ENCODE peak calls at places on chromosome 10, in four cellular contexts. E, Z, D and Q are unnamed samples. For H3K4me1, the result is how much of the 10 kb centered on the place peaks cover.

GRCh38 chr10:43880160-43880559 is 231.5 kb upstream of the ZNF32 start:
- DNase-seq in E (no peak), Z (no peak), D (no peak), Q (no peak)

GRCh38 chr10:80571352-80571751 is 33.6 kb downstream of the SH2D4B start:
- DNase-seq in E (no peak), Z (no peak), D (no peak), Q (no peak)

GRCh38 chr10:93917814-93918213 is 24.0 kb downstream of the SLC35G1 start:
- DNase-seq in E (no peak), Z (no peak), D (no peak), Q (no peak)

GRCh38 chr10:103928784-103929183 is 10.8 kb upstream of the STN1 start:
- DNase-seq in E (no peak), Z (no peak), D (no peak), Q (no peak)

GRCh38 chr10:30490289-30491000 is 56.5 kb downstream of the MAP3K8 start:
- DNase-seq in E (no peak), Z (no peak), D (no peak), Q (no peak)

GRCh38 chr10:72069751-72070501 is 18.4 kb downstream of the SPOCK2 start:
- DNase-seq in E (no peak), Z (no peak), D (no peak), Q (no peak)

GRCh38 chr10:95906675-95907453 is 911 bp upstream of the CC2D2B start:
- DNase-seq in E (peak), Z (peak), D (peak), Q (peak)

GRCh38 chr10:73060738-73061635 is 35.7 kb downstream of the P4HA1 start:
- DNase-seq in E (no peak), Z (no peak), D (peak), Q (no peak)

GRCh38 chr10:86888585-86889381 is 68.6 kb downstream of the MMRN2 start:
- DNase-seq in E (no peak), Z (no peak), D (no peak), Q (no peak)

GRCh38 chr10:81876253-81876731 is 1.3 kb downstream of the NRG3 start:
- DNase-seq in E (no peak), Z (no peak), D (peak), Q (no peak)

GRCh38 chr10:86357041-86357440 is 9.6 kb downstream of the GRID1 start:
- DNase-seq in E (no peak), Z (no peak), D (no peak), Q (no peak)

GRCh38 chr10:58180633-58181032 is 87.1 kb downstream of the IPMK start:
- DNase-seq in E (no peak), Z (no peak), D (no peak), Q (no peak)

GRCh38 chr10:90087197-90088007 is 386.0 kb downstream of the KIF20B start:
- DNase-seq in E (peak), Z (no peak), D (no peak), Q (no peak)

GRCh38 chr10:133287832-133288500 is 11.3 kb upstream of the ADAM8 start:
- DNase-seq in E (no peak), Z (no peak), D (no peak), Q (no peak)

GRCh38 chr10:75431180-75432111 is at the start of gene LRMDA:
- DNase-seq in E (no peak), Z (peak), D (peak), Q (peak)

GRCh38 chr10:122911889-122912484 is 1.6 kb downstream of the FAM24A start:
- DNase-seq in E (no peak), Z (no peak), D (no peak), Q (no peak)

GRCh38 chr10:122054046-122055025 is 65.4 kb downstream of the TACC2 start:
- DNase-seq in E (no peak), Z (peak), D (no peak), Q (peak)

GRCh38 chr10:88168171-88169036 is 305.0 kb downstream of the PTEN start:
- DNase-seq in E (no peak), Z (no peak), D (no peak), Q (no peak)

GRCh38 chr10:79127151-79127961 is 58.6 kb downstream of the ZMIZ1 start:
- DNase-seq in E (no peak), Z (peak), D (no peak), Q (peak)

GRCh38 chr10:33157108-33157507 is 177.4 kb downstream of the NRP1 start:
- DNase-seq in E (no peak), Z (no peak), D (no peak), Q (no peak)

GRCh38 chr10:89357096-89357495 is 20.8 kb upstream of the IFIT1B start:
- DNase-seq in E (no peak), Z (no peak), D (no peak), Q (no peak)

GRCh38 chr10:28241766-28242399 is 61.0 kb downstream of the MPP7 start:
- DNase-seq in E (peak), Z (no peak), D (peak), Q (no peak)

GRCh38 chr10:114962441-114962840 is 24.4 kb downstream of the TRUB1 start:
- DNase-seq in E (no peak), Z (no peak), D (no peak), Q (no peak)

GRCh38 chr10:124977648-124978375 is 35.9 kb downstream of the ZRANB1 start:
- DNase-seq in E (no peak), Z (no peak), D (no peak), Q (no peak)

GRCh38 chr10:113610636-113611601 is 52.9 kb downstream of the NRAP start:
- DNase-seq in E (no peak), Z (no peak), D (no peak), Q (no peak)

GRCh38 chr10:83539528-83540308 is 599.6 kb upstream of the GHITM start:
- DNase-seq in E (no peak), Z (peak), D (no peak), Q (peak)

GRCh38 chr10:78178940-78179339 is 145.3 kb downstream of the RPS24 start:
- DNase-seq in E (no peak), Z (no peak), D (no peak), Q (no peak)

GRCh38 chr10:124152139-124152780 is 58.9 kb upstream of the CHST15 start:
- DNase-seq in E (peak), Z (peak), D (no peak), Q (no peak)

GRCh38 chr10:78543749-78544446 is 510.2 kb downstream of the RPS24 start:
- DNase-seq in E (no peak), Z (peak), D (no peak), Q (peak)

GRCh38 chr10:97222346-97222961 is 36.7 kb upstream of the SLIT1 start:
- DNase-seq in E (no peak), Z (no peak), D (peak), Q (no peak)

GRCh38 chr10:97213431-97213830 is 27.7 kb upstream of the SLIT1 start:
- DNase-seq in E (no peak), Z (no peak), D (no peak), Q (no peak)

GRCh38 chr10:97220371-97220770 is 34.6 kb upstream of the SLIT1 start:
- DNase-seq in E (no peak), Z (no peak), D (no peak), Q (no peak)

GRCh38 chr10:97215619-97216018 is 29.9 kb upstream of the SLIT1 start:
- DNase-seq in E (no peak), Z (no peak), D (no peak), Q (no peak)

DNA sequence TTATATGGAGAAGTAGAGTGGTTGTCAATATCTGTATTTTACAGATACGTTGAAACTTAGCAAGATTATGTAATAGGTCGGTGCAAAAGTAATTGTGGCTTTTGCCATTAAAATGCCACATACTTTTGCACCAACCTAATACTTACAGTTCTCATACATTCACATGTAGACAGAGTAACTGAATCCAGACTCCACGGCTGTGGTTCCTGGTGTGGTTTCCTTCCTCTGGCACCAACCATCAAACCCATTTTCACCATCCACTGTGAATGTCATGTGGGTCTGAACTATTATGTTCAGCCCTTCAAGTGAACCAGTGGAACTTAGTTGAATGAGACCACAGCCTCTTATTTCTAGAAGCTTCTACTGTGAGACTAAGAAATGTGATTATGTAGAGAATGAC is 31.5 kb upstream of the SLIT1 start:
- DNase-seq in E (no peak), Z (no peak), D (no peak), Q (no peak)
- H3K4me1 ChIP-seq in E (under half), Z (under half), D (under half), Q (under half)

GRCh38 chr10:127990846-127991542 is 84.1 kb downstream of the PTPRE start:
- DNase-seq in E (no peak), Z (no peak), D (no peak), Q (no peak)
- H3K4me3 ChIP-seq in E (no peak), Z (peak), D (peak), Q (no peak)

GRCh38 chr10:97497572-97498075 is 598 bp downstream of the MMS19 start:
- DNase-seq in E (no peak), Z (peak), D (peak), Q (peak)
- H3K4me1 ChIP-seq in E (under half), Z (half or more), D (under half), Q (under half)

DNA sequence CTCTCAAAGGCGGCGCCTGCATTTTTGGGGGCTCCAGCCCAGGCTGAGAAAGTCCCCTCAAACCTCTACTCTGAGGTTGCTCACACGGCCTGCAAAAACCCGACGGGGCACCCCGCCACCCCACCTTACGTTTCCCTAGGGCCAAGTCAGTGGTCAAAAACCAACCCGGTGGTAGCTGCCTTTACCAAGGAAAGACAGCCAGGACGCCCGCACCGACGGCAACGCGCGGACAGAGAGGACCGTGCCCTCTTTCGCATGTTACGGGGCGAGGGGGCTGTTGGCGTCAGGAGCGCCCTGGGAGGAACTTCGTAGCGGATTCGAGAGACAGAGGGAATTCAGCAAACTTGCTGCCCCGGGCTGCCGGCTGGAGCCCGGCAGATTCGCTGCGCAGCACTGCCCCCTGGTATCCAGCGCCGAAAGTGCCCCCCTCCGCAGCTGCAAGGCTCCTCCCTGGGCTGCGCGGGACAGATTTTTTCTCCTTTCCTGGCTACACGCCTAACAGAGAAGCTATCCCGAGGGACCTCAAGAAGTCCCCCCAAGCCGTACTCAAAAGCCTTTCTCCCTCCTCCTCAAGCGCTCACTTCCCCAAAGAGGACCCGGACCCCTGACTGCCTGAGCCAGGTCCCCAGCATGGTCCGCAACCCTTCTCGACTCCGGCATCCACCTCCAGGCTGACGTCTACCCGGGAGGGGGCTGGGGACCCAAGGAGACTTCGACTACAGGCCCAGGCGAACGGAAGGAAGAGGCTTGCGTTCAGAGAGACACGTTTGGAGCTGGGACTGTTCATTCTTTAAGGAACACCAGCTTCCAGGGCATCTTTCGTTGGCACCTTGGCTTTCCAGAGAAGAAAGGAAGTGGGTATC is 27.7 kb upstream of the VAX1 start:
- DNase-seq in E (no peak), Z (no peak), D (peak), Q (no peak)
- H3K4me3 ChIP-seq in E (peak), Z (peak), D (no peak), Q (no peak)

GRCh38 chr10:97131702-97132101 is 54.1 kb downstream of the SLIT1 start:
- DNase-seq in E (no peak), Z (no peak), D (no peak), Q (no peak)

GRCh38 chr10:97135464-97135863 is 50.3 kb downstream of the SLIT1 start:
- DNase-seq in E (no peak), Z (no peak), D (no peak), Q (no peak)

GRCh38 chr10:97134983-97135382 is 50.8 kb downstream of the SLIT1 start:
- DNase-seq in E (no peak), Z (no peak), D (no peak), Q (no peak)

GRCh38 chr10:97132273-97132672 is 53.5 kb downstream of the SLIT1 start:
- DNase-seq in E (no peak), Z (no peak), D (no peak), Q (no peak)

GRCh38 chr10:97134202-97134601 is 51.6 kb downstream of the SLIT1 start:
- DNase-seq in E (no peak), Z (no peak), D (no peak), Q (no peak)
- H3K4me1 ChIP-seq in E (under half), Z (under half), D (under half), Q (under half)

DNA sequence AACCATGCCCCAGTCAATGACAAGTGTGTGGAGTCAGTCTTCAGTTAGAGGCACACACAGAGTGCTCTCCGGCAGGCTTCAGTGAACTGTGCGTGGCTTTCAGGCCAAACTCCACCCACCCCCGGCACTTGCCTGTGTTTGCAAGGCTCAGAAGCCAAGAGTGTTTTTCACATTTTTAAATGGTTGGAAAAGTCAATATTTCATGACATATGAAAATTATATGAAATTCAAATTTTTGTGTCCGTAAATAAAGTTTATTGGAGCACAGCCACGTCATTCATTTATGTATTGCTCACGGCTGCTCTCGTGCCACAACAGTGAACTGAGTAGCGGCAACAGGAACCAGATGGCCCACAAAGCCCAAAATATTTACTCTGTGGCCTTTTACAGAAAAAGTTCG is 104.7 kb downstream of the SFMBT2 start:
- DNase-seq in E (no peak), Z (no peak), D (no peak), Q (no peak)
- H3K4me3 ChIP-seq in E (no peak), Z (no peak), D (no peak), Q (no peak)

DNA sequence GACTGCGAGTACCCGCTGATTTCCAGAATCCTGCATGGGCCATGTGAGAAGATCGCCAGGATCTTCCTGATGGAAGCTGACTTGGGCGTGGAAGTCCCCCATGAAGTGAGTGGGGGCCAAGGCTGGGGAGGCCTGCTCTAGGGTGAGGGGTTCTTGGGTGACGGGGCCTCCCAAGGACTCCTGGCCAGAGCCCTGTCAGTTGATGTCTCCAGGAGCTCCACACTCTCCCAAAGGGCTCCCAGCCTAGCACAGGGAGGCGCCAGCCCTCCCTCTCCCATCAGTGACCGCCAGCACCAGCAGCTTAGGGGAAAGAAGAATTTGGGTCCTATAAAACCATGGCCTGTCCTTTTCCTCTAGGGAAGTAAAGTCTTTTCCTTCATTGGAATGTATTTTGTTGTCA is 9.8 kb upstream of the ZNF22 start:
- DNase-seq in E (no peak), Z (no peak), D (no peak), Q (no peak)
- H3K4me1 ChIP-seq in E (under half), Z (half or more), D (under half), Q (under half)